ENCODE peak calls at places on chromosome 6, in four cellular contexts. E, R, A and Q are unnamed samples.

GRCh38 chr6:168017629-168018028 is 20.2 kb downstream of the KIF25 start:
- DNase-seq in E (no peak), R (no peak), A (no peak), Q (no peak)

GRCh38 chr6:112298021-112298745 is 43.8 kb upstream of the LAMA4 start:
- DNase-seq in E (no peak), R (no peak), A (no peak), Q (no peak)

GRCh38 chr6:43809417-43810305 is 39.6 kb downstream of the VEGFA start:
- DNase-seq in E (no peak), R (peak; percentile 55), A (no peak), Q (no peak)

GRCh38 chr6:156828280-156828703 is 51.1 kb downstream of the ARID1B start:
- DNase-seq in E (no peak), R (no peak), A (no peak), Q (no peak)

GRCh38 chr6:503610-504362 is 112.2 kb downstream of the IRF4 start:
- DNase-seq in E (no peak), R (no peak), A (no peak), Q (no peak)

GRCh38 chr6:136586295-136586694 is 36.1 kb upstream of the MAP7 start:
- DNase-seq in E (no peak), R (no peak), A (no peak), Q (no peak)

GRCh38 chr6:135686784-135687301 is 164.7 kb upstream of the PDE7B start:
- DNase-seq in E (no peak), R (no peak), A (peak; percentile 25), Q (no peak)

GRCh38 chr6:71608646-71609045 is 277.7 kb upstream of the RIMS1 start:
- DNase-seq in E (no peak), R (no peak), A (no peak), Q (no peak)

GRCh38 chr6:155628315-155628714 is 172.7 kb upstream of the NOX3 start:
- DNase-seq in E (peak; percentile 8), R (no peak), A (no peak), Q (no peak)

GRCh38 chr6:137913434-137913833 is 46.4 kb downstream of the TNFAIP3 start:
- DNase-seq in E (no peak), R (no peak), A (no peak), Q (no peak)

GRCh38 chr6:109800771-109801170 is 109.7 kb downstream of the FIG4 start:
- DNase-seq in E (no peak), R (no peak), A (no peak), Q (no peak)

GRCh38 chr6:42269974-42270510 is 52.4 kb upstream of the MRPS10 start:
- DNase-seq in E (peak; percentile 27), R (no peak), A (no peak), Q (no peak)

GRCh38 chr6:119881416-119881815 is 531.9 kb upstream of the MAN1A1 start:
- DNase-seq in E (no peak), R (no peak), A (no peak), Q (no peak)

GRCh38 chr6:7615611-7616383 is 25.8 kb downstream of the SNRNP48 start:
- DNase-seq in E (no peak), R (peak; percentile 52), A (peak; percentile 47), Q (peak; percentile 16)

GRCh38 chr6:134744301-134744700 is 205.6 kb downstream of the ALDH8A1 start:
- DNase-seq in E (no peak), R (no peak), A (no peak), Q (no peak)

GRCh38 chr6:90383212-90383611 is 86.6 kb upstream of the BACH2 start:
- DNase-seq in E (no peak), R (no peak), A (peak; percentile 41), Q (no peak)

GRCh38 chr6:133241088-133241900 is at the start of gene EYA4:
- DNase-seq in E (no peak), R (no peak), A (no peak), Q (no peak)

GRCh38 chr6:251920-252319 is 40.4 kb upstream of the DUSP22 start:
- DNase-seq in E (peak; percentile 70), R (no peak), A (no peak), Q (no peak)

GRCh38 chr6:90764001-90764400 is 177.1 kb upstream of the MAP3K7 start:
- DNase-seq in E (no peak), R (no peak), A (no peak), Q (no peak)

GRCh38 chr6:87198496-87198895 is 43.1 kb downstream of the ZNF292 start:
- DNase-seq in E (no peak), R (no peak), A (no peak), Q (no peak)

GRCh38 chr6:166824146-166824879 is 132.0 kb downstream of the RNASET2 start:
- DNase-seq in E (no peak), R (no peak), A (no peak), Q (no peak)

GRCh38 chr6:106692112-106692822 is 62.9 kb downstream of the QRSL1 start:
- DNase-seq in E (no peak), R (no peak), A (no peak), Q (no peak)

GRCh38 chr6:1756472-1757129 is 146.9 kb downstream of the FOXC1 start:
- DNase-seq in E (no peak), R (no peak), A (no peak), Q (no peak)

GRCh38 chr6:111841822-111842221 is 31.4 kb downstream of the FYN start:
- DNase-seq in E (peak; percentile 60), R (no peak), A (peak; percentile 70), Q (no peak)

GRCh38 chr6:41504526-41505021 is 41.6 kb upstream of the FOXP4 start:
- DNase-seq in E (no peak), R (no peak), A (no peak), Q (no peak)

GRCh38 chr6:16799279-16800193 is 38.3 kb upstream of the ATXN1 start:
- DNase-seq in E (no peak), R (no peak), A (no peak), Q (no peak)

GRCh38 chr6:140192018-140192417 is 817.6 kb upstream of the CITED2 start:
- DNase-seq in E (no peak), R (no peak), A (no peak), Q (no peak)

GRCh38 chr6:74280130-74280692 is 584.2 kb downstream of the CD109 start:
- DNase-seq in E (no peak), R (no peak), A (no peak), Q (no peak)

GRCh38 chr6:147507162-147508072 is 1.1 kb upstream of the SAMD5 start:
- DNase-seq in E (no peak), R (no peak), A (no peak), Q (no peak)

GRCh38 chr6:25556516-25556915 is 95.5 kb upstream of the SCGN start:
- DNase-seq in E (peak; percentile 28), R (peak; percentile 64), A (peak; percentile 63), Q (peak; percentile 15)

GRCh38 chr6:147504848-147505247 is 3.6 kb upstream of the SAMD5 start:
- DNase-seq in E (no peak), R (no peak), A (no peak), Q (no peak)

GRCh38 chr6:20708367-20709124 is 174.3 kb downstream of the CDKAL1 start:
- DNase-seq in E (peak; percentile 59), R (no peak), A (no peak), Q (no peak)

GRCh38 chr6:159807150-159807859 is 7.2 kb downstream of the PNLDC1 start:
- DNase-seq in E (no peak), R (no peak), A (no peak), Q (no peak)

GRCh38 chr6:35729722-35730121 is 7.1 kb upstream of the ARMC12 start:
- DNase-seq in E (no peak), R (no peak), A (no peak), Q (no peak)

GRCh38 chr6:31969712-31970603 is 2.0 kb downstream of the DXO start:
- DNase-seq in E (no peak), R (peak; percentile 87), A (no peak), Q (no peak)
- TF ChIP-seq POLR2AphosphoS5 in E (no peak), R (peak; percentile 32), A (no peak), Q (peak; percentile 26)

GRCh38 chr6:96521267-96521624 is 360 bp upstream of the UFL1 start:
- DNase-seq in E (no peak), R (no peak), A (no peak), Q (no peak)

GRCh38 chr6:96522469-96523009 is 933 bp downstream of the UFL1 start:
- DNase-seq in E (no peak), R (no peak), A (no peak), Q (no peak)

GRCh38 chr6:96520851-96521115 is 823 bp upstream of the UFL1 start:
- DNase-seq in E (no peak), R (no peak), A (no peak), Q (no peak)

GRCh38 chr6:96521625-96522468 is at the start of gene UFL1:
- DNase-seq in E (peak; percentile 68), R (peak; percentile 82), A (peak; percentile 93), Q (peak; percentile 60)

DNA sequence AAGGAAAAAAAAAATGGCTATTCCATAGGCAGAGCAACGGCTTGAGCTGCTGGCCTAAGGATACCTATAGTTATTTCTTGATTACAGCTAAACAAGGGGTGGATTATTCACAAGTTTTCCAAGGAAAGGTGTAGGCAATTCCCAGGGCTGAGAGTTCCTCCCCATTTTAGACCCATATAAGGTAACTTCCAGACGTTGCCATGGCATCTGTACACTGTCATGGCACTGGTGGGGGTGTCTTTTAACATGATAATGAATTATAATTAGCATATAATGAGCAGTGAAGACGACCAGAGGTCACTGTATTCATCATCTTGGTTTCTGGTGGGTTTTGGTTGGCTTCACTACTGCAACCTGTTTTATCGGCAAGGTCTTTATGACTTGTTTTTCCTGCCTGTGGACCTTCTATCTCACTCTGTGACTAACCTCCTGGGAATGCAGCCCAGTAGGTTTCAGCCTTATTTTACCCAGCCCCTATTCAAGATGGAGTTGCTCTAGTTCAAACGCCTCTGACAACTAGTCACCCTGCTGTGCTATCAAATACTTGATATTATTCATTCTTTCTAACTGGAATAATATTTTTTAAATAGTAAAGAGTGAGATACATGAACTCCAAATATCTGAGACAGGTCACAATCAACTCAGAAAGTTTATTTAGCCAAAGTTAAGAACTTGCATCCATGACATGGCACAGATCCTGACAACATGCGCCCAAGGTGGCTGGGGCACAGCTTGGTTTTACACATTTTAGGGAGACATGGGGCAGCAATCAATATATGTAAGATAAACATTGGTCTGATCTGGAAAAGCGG is 1.4 kb upstream of the UFL1 start:
- DNase-seq in E (no peak), R (no peak), A (no peak), Q (no peak)
- TF ChIP-seq SPI1 in E (no peak), R (no peak), A (no peak), Q (no peak)

GRCh38 chr6:32935551-32936246 is 5.1 kb downstream of the HLA-DMB start:
- DNase-seq in E (no peak), R (no peak), A (no peak), Q (no peak)
- TF ChIP-seq POLR2AphosphoS5 in E (peak; percentile 73), R (no peak), A (no peak), Q (peak; percentile 78)

DNA sequence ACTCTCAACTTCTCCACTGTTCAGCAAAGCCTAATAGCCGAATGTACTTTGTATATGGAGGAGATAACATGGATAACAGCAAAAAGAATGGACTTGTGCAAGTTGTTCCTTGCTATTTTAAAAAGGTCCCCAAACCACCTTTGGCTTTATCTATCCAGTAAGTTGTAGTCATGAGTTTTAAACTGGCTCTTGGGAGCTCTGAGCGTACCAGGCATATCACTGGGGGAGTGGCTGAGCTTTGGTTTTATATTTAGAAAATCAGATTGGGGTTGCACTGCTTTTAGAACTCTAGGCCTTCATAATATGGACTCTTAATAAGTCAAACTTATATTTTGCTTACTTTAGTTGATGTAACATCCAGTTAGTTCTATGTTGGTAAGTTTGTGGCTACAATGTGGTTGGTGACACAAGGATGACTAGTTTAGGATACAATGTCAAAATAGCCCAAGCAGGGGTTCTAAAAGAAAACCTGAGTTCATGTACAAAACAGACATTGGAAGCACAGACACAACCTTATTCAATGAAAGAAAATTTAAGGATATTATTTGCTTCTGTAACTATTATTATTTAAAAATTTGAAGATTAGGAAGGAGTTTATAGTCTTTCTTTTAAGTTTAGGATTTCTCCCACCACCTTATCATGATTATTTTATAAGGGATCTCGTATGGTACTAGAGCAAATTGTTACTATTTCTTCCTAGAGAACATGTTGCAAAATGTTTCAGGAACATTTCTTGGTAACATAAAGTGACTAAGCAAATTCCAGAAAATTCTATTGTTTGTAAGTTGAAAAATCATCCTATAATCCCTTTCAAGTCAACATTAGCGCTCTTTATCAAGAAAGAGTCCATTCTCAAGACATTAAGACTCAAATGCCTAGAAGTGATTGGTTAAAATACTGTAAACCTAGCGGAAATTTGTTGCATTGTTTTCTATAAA is 165.8 kb upstream of the SUPT3H start:
- DNase-seq in E (no peak), R (no peak), A (no peak), Q (no peak)
- TF ChIP-seq SPI1 in E (no peak), R (no peak), A (no peak), Q (no peak)